ENCODE peak calls at places on chromosomes 13 and 19, in four cellular contexts. B is IMR-90, T is mesenchymal stem cell, C is trophoblast cell. D is an unnamed sample.

GRCh38 chr13:44212633-44213387 is 160.8 kb upstream of the SERP2 start:
- DNase-seq in B (peak; percentile 77), T (peak; percentile 51), C (peak; percentile 81), D (peak; percentile 84)

GRCh38 chr19:29538651-29539050 is 12.9 kb downstream of the VSTM2B start:
- DNase-seq in B (no peak), C (no peak), T (no peak), D (no peak)

GRCh38 chr19:7734220-7735203 is 2.6 kb upstream of the CLEC4G start:
- DNase-seq in C (no peak), B (no peak), T (peak; percentile 27), D (no peak)

GRCh38 chr13:60431108-60431700 is 34.2 kb downstream of the TDRD3 start:
- DNase-seq in T (peak; percentile 67), B (peak; percentile 72), C (peak; percentile 0), D (peak; percentile 73)

GRCh38 chr13:112105884-112106283 is 38.9 kb downstream of the SOX1 start:
- DNase-seq in T (no peak), C (no peak), B (no peak), D (peak; percentile 31)

GRCh38 chr19:45765365-45766292 is 3.4 kb downstream of the SIX5 start:
- DNase-seq in T (no peak), B (no peak), C (no peak), D (no peak)

GRCh38 chr19:49875801-49876421 is 1.2 kb downstream of the AKT1S1 start:
- DNase-seq in T (peak; percentile 73), C (no peak), B (peak; percentile 29), D (peak; percentile 67)

GRCh38 chr13:93249259-93249917 is 22.8 kb downstream of the GPC6 start:
- DNase-seq in C (no peak), T (peak; percentile 91), B (peak; percentile 95), D (peak; percentile 79)

GRCh38 chr19:30673336-30673735 is 301.2 kb downstream of the ZNF536 start:
- DNase-seq in B (no peak), T (no peak), C (no peak), D (no peak)

GRCh38 chr19:8146877-8147575 is 2.4 kb downstream of the FBN3 start:
- DNase-seq in T (no peak), B (no peak), C (no peak), D (no peak)

GRCh38 chr13:98181106-98181815 is 4.2 kb upstream of the RNF113B start:
- DNase-seq in C (no peak), T (no peak), B (no peak), D (no peak)

GRCh38 chr19:958967-959685 is 25.0 kb upstream of the WDR18 start:
- DNase-seq in T (peak; percentile 85), B (peak; percentile 67), C (peak; percentile 71), D (peak; percentile 36)

GRCh38 chr19:29590278-29590677 is 15.8 kb upstream of the POP4 start:
- DNase-seq in B (no peak), C (no peak), T (no peak), D (peak; percentile 27)

GRCh38 chr13:24997367-24997967 is 98.5 kb upstream of the PABPC3 start:
- DNase-seq in C (peak; percentile 21), B (peak; percentile 27), T (peak; percentile 50), D (no peak)

GRCh38 chr19:42301646-42302204 is at the start of gene PRR19:
- DNase-seq in T (no peak), B (no peak), C (peak; percentile 34), D (peak; percentile 31)

DNA sequence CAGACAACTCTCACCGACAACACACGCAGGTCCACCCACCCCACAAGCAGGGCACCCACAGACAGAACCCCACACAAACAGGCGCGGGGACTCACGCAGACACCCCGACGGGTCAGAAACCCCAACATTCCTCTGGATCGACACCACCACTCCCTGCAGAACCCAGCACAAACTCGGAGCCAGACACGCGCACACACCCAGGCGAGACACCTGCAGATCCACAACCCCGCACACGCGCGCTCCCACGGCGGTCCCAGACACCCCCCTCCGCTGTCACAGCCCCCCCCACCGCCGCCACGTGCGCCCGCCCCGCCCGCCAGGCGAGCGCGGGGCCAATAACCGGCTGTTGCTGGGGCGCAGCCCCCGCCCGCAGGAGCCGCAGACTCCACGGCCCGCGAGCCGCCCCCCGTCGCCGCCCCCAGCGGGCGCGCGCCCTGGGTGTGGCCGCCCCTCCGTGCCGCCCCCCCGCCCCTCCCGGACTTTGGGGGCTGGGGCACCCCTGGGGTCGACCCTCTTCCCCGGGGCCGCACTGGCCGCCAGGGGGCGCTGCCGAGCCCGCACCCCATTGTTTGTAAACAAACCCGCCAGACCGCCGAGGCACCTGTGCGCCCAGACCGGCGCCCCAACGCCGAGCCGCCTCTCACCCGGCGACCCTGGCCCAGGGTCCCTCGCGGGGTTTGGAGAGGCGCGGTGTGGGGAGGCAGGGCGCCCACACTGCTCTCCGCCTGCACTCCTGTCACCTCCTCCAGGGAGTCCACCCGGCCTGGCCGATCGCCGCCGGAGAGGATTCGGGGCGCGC is 678 bp downstream of the BBC3 start:
- DNase-seq in B (peak; percentile 18), C (no peak), T (peak; percentile 56), D (peak; percentile 42)
- H4K8ac ChIP-seq in B (no peak overlapping the region), C (peak overlapping the region; percentile 36), T (peak overlapping the region; percentile 58), D (no peak overlapping the region)

DNA sequence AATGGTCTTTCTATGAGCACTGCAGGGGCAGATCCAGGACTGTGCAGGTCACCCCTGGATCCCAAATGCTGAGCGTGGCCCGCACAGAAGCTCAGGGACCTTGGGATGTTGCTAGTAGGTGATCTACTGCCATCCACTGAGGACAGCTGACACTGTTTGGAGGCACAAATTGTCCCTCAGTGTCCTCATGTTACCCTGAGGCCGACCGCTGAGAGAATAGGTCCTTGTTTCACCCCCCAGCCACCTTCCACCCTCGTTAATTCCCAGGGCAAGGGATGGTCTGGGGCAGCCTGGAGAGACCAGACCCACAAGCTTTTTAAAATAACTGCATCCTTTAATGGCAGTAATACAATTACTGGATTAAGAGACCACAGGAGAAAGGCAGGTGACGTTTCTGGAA is 15.4 kb upstream of the TMEM160 start:
- DNase-seq in T (no peak), C (no peak), B (no peak), D (no peak)
- H4K8ac ChIP-seq in T (no peak overlapping the region), C (no peak overlapping the region), B (no peak overlapping the region), D (no peak overlapping the region)

GRCh38 chr19:2195914-2196313 is 32.2 kb downstream of the DOT1L start:
- DNase-seq in T (no peak), C (no peak), B (no peak), D (no peak)

GRCh38 chr19:2195361-2195760 is 31.6 kb downstream of the DOT1L start:
- DNase-seq in B (no peak), C (no peak), T (no peak), D (no peak)

GRCh38 chr19:2198317-2198716 is 34.6 kb downstream of the DOT1L start:
- DNase-seq in B (no peak), T (no peak), C (no peak), D (no peak)

GRCh38 chr19:2199215-2199614 is 35.5 kb downstream of the DOT1L start:
- DNase-seq in C (no peak), T (no peak), B (no peak), D (peak; percentile 54)

GRCh38 chr19:2197270-2197669 is 33.5 kb downstream of the DOT1L start:
- DNase-seq in T (no peak), C (no peak), B (no peak), D (no peak)
- H4K8ac ChIP-seq in T (peak overlapping the region; percentile 28), C (no peak overlapping the region), B (no peak overlapping the region), D (no peak overlapping the region)

GRCh38 chr13:97101912-97102311 is 107.6 kb upstream of the OXGR1 start:
- DNase-seq in B (no peak), T (no peak), C (no peak), D (no peak)

GRCh38 chr13:97106323-97106722 is 112.0 kb upstream of the OXGR1 start:
- DNase-seq in B (no peak), T (no peak), C (no peak), D (no peak)

GRCh38 chr13:97100821-97101220 is 106.5 kb upstream of the OXGR1 start:
- DNase-seq in C (no peak), T (no peak), B (no peak), D (no peak)
- H4K8ac ChIP-seq in C (no peak overlapping the region), T (no peak overlapping the region), B (no peak overlapping the region), D (no peak overlapping the region)

GRCh38 chr13:26961890-26962615 is 201.5 kb upstream of the GPR12 start:
- DNase-seq in B (no peak), T (no peak), C (no peak), D (no peak)
- H4K8ac ChIP-seq in B (no peak overlapping the region), T (no peak overlapping the region), C (no peak overlapping the region), D (no peak overlapping the region)

DNA sequence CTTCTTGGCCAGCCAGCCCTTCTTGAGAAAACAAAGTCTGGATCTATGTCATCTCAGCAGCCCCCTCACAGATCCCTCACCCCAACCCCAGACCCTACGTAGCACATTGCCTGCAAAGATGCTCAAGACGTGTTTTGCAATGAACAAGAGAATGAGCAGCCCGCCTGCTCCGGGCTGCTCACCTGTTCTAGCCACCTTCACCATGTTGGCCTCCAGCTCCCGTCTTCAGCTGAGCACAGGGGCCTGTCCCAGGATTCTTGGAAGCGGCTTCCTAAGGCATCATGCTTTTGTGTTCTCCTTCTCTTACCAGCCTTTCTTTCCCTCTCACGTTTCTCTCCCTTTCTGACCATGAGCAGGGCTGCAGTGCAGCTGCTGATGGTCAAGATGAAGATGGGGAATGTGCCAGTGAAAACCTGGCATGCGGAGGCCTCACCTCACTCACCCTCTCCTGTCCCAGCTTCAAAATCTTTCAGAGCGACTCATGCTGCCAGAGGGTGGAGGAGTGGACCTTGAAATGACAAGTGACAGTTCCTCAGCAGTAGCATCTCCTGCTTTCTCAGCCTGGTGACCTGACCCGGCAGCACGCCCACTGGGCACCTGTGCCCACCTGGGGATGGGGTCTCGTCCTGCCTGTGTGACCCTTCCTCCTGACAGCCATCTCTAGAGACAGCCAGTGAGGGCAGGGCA is 46.1 kb downstream of the RFX2 start:
- DNase-seq in T (no peak), C (peak; percentile 67), B (no peak), D (peak; percentile 83)
- H4K8ac ChIP-seq in T (no peak overlapping the region), C (no peak overlapping the region), B (no peak overlapping the region), D (no peak overlapping the region)

GRCh38 chr13:26257049-26257448 is 3.1 kb downstream of the CDK8 start:
- DNase-seq in T (no peak), C (no peak), B (no peak), D (no peak)
- H4K8ac ChIP-seq in T (no peak overlapping the region), C (no peak overlapping the region), B (no peak overlapping the region), D (no peak overlapping the region)